ENCODE peak calls at places on chromosomes 12 and 14, in seven cellular contexts. X is stimulated activated CD8-positive, alpha-beta memory T cell treated with anti-CD3 and anti-CD28 coated beads, Interleukin-2, amount 100 ng/mL, for 48 hours; P is RWPE1; E is epithelial cell of prostate; W is mesenchymal stem cell; R is mucosa of gallbladder; Q is activated naive CD4-positive, alpha-beta T cell treated with anti-CD3 and anti-CD28 coated beads for 36 hours. H is an unnamed sample.

GRCh38 chr12:130070017-130070653 is 92.1 kb upstream of the FZD10 start:
- DNase-seq in E (no peak), Q (no peak), X (no peak), R (peak; percentile 60), W (no peak), P (no peak), H (no peak)

GRCh38 chr12:56759270-56759908 is 3.7 kb upstream of the HSD17B6 start:
- DNase-seq in Q (no peak), R (no peak), E (no peak), W (no peak), X (no peak), P (no peak), H (no peak)

GRCh38 chr14:68210729-68211299 is 391.2 kb downstream of the RAD51B start:
- DNase-seq in P (peak; percentile 36), X (no peak), W (peak; percentile 97), R (no peak), Q (peak; percentile 74), E (peak; percentile 86), H (no peak)

GRCh38 chr14:68253878-68254528 is 434.4 kb downstream of the RAD51B start:
- DNase-seq in R (no peak), Q (no peak), X (no peak), E (no peak), W (no peak), P (no peak), H (no peak)

GRCh38 chr12:88142610-88142991 is 494 bp downstream of the TMTC3 start:
- DNase-seq in X (peak; percentile 9), E (no peak), P (peak; percentile 13), Q (peak; percentile 37), R (peak; percentile 11), W (no peak), H (no peak)

GRCh38 chr12:120138366-120138765 is 21.8 kb upstream of the RAB35 start:
- DNase-seq in W (no peak), Q (no peak), E (no peak), P (no peak), X (no peak), R (no peak), H (peak; percentile 28)

GRCh38 chr14:20247651-20248246 is 8.7 kb downstream of the OR11H4 start:
- DNase-seq in R (no peak), P (peak; percentile 33), X (no peak), E (peak; percentile 12), Q (no peak), W (no peak), H (no peak)

GRCh38 chr12:8032242-8033152 is at the start of gene FOXJ2:
- DNase-seq in R (peak; percentile 80), W (peak; percentile 73), P (peak; percentile 64), Q (peak; percentile 72), E (no peak), X (peak; percentile 62), H (peak; percentile 68)

GRCh38 chr14:52922656-52923055 is 28.2 kb downstream of the FERMT2 start:
- DNase-seq in P (no peak), R (no peak), W (peak; percentile 58), E (peak; percentile 18), X (no peak), Q (no peak), H (no peak)

GRCh38 chr14:83470466-83470865 is 1936.8 kb upstream of the SEL1L start:
- DNase-seq in P (no peak), W (no peak), X (no peak), R (no peak), E (no peak), Q (no peak), H (no peak)

H was measured in occipital lobe.